ENCODE peak calls at places on chromosomes 1 and 21, in seven cellular contexts. A is AG10803; G is stomach; E is lung; V is CD4-positive, alpha-beta T cell; H is thoracic aorta; Z is tibial nerve. X is an unnamed sample.

GRCh38 chr1:159205225-159205624 is 550 bp downstream of the ACKR1 start:
- DNase-seq in V (no peak), E (no peak), G (no peak), A (no peak), H (no peak), Z (no peak), X (no peak)

GRCh38 chr21:34724131-34724856 is 55.5 kb downstream of the CLIC6 start:
- DNase-seq in A (no peak), H (no peak), E (no peak), V (no peak), G (peak), Z (no peak), X (no peak)

GRCh38 chr1:203104096-203104495 is 18.3 kb upstream of the MYOG start:
- DNase-seq in G (no peak), H (no peak), Z (no peak), A (no peak), V (no peak), E (no peak), X (no peak)

GRCh38 chr1:3684031-3684430 is 31.7 kb downstream of the TP73 start:
- DNase-seq in V (no peak), G (peak), H (no peak), E (no peak), Z (no peak), A (no peak), X (no peak)

GRCh38 chr1:205834751-205835150 is 15.2 kb downstream of the PM20D1 start:
- DNase-seq in H (no peak), A (no peak), G (no peak), V (no peak), E (no peak), Z (no peak), X (no peak)

GRCh38 chr1:46244656-46245371 is 2.7 kb upstream of the RAD54L start:
- DNase-seq in H (no peak), E (no peak), G (no peak), A (peak), V (no peak), Z (no peak), X (no peak)

GRCh38 chr1:204319462-204319861 is 40.3 kb downstream of the PLEKHA6 start:
- DNase-seq in E (no peak), V (no peak), Z (no peak), H (no peak), A (peak), G (peak), X (no peak)

GRCh38 chr1:107132195-107132594 is 8.6 kb upstream of the NTNG1 start:
- DNase-seq in Z (no peak), H (no peak), V (no peak), E (no peak), A (no peak), G (no peak), X (no peak)

GRCh38 chr1:1775364-1776226 is 2.7 kb downstream of the NADK start:
- DNase-seq in E (no peak), G (no peak), H (no peak), V (no peak), Z (no peak), A (no peak), X (no peak)

GRCh38 chr1:191498318-191498717 is 659.9 kb upstream of the RGS18 start:
- DNase-seq in G (no peak), H (no peak), A (no peak), V (no peak), E (no peak), Z (no peak), X (no peak)

GRCh38 chr21:45531393-45532215 is 10.6 kb downstream of the SLC19A1 start:
- DNase-seq in H (no peak), G (peak), Z (no peak), E (no peak), V (no peak), A (no peak), X (no peak)

GRCh38 chr1:244352156-244352830 is 99.4 kb downstream of the ADSS2 start:
- DNase-seq in Z (no peak), V (no peak), A (no peak), G (peak), H (no peak), E (no peak), X (no peak)

GRCh38 chr1:209800984-209801834 is 4.7 kb downstream of the IRF6 start:
- DNase-seq in Z (peak), A (peak), G (peak), V (no peak), H (no peak), E (no peak), X (no peak)

GRCh38 chr21:34198232-34199120 is 125.1 kb downstream of the MRPS6 start:
- DNase-seq in V (no peak), Z (no peak), H (no peak), A (no peak), E (no peak), G (no peak), X (no peak)

GRCh38 chr1:91578320-91579109 is 77.9 kb downstream of the CDC7 start:
- DNase-seq in H (no peak), Z (no peak), G (no peak), V (no peak), E (no peak), A (peak), X (no peak)

GRCh38 chr1:184405743-184406142 is 18.9 kb downstream of the C1orf21 start:
- DNase-seq in A (no peak), Z (no peak), V (no peak), H (no peak), G (no peak), E (no peak), X (no peak)

DNA sequence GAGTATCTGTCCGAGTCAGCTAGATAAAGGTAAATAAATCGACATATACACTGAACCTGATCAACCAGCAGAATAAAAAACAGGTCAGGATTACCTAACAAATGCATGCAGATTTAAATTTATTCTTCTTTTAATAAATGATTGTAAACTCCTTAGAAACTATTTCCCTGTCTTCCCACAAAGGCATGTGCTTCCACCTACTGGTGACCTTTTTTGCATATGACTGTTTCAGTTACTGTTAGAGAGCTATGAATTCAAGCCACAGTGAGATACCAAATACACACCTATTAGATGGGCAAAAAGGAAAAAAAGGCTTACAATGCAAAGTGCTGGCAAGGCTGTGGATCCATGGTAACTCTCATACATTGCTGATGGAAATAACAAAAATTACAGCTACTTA is 957.4 kb upstream of the NCAM2 start:
- DNase-seq in V (no peak), Z (no peak), E (no peak), G (no peak), H (no peak), A (no peak), X (no peak)
- TF ChIP-seq CTCF in V (no peak), Z (no peak), E (no peak), G (no peak), H (no peak), A (no peak), X (no peak)

DNA sequence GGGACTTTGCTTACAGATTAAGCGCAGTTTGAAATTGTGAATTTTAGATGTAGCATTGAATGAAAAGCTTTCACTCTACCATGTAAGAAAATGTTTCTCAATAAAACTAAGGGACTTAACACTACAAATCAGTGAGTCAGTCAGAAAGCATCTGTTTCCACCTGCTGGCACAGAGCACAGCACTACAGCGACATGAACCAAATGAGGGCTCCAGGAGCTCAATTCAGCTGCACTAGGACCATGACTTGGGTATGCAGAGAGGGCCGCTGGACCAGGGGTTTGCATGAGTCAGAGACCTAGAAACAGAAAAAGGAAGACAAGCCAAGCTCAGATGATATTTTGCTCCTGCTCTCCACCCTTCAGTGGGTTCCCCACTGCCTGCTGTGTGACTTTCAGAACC is 5.2 kb downstream of the SUSD4 start:
- DNase-seq in H (no peak), V (no peak), G (no peak), Z (no peak), E (no peak), A (no peak), X (no peak)
- TF ChIP-seq CTCF in H (no peak), V (no peak), G (no peak), Z (no peak), E (no peak), A (no peak), X (no peak)

DNA sequence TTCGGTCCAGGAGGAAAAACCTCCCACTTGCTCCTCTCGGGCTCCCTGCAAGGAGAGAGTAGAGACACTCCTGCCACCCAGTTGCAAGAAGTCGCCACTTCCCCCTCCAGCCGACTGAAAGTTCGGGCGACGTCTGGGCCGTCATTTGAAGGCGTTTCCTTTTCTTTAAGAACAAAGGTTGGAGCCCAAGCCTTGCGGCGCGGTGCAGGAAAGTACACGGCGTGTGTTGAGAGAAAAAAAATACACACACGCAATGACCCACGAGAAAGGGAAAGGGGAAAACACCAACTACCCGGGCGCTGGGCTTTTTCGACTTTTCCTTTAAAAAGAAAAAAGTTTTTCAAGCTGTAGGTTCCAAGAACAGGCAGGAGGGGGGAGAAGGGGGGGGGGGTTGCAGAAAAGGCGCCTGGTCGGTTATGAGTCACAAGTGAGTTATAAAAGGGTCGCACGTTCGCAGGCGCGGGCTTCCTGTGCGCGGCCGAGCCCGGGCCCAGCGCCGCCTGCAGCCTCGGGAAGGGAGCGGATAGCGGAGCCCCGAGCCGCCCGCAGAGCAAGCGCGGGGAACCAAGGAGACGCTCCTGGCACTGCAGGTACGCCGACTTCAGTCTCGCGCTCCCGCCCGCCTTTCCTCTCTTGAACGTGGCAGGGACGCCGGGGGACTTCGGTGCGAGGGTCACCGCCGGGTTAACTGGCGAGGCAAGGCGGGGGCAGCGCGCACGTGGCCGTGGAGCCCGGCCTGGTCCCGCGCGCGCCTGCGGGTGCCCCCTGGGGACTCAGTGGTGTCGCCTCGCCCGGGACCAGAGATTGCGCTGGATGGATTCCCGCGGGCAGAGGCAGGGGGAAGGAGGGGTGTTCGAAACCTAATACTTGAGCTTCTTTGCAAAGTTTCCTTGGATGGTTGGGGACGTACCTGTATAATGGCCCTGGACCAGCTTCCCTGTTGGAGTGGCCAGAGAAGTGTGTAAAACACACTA is 45.3 kb downstream of the MRPL39 start:
- DNase-seq in E (peak), V (peak), A (peak), Z (peak), G (peak), H (no peak), X (no peak)
- TF ChIP-seq CTCF in E (no peak), V (no peak), A (peak), Z (peak), G (no peak), H (peak), X (peak)

GRCh38 chr21:25639167-25639921 is at the start of gene JAM2:
- DNase-seq in Z (peak), H (no peak), G (no peak), V (peak), E (no peak), A (peak), X (no peak)
- TF ChIP-seq CTCF in Z (peak), H (peak), G (no peak), V (no peak), E (no peak), A (peak), X (no peak)

X was measured in omental fat pad.